ENCODE peak calls at places on chromosomes 12 and 14, in six cellular contexts. M, L, W, K, T and S are unnamed samples.

GRCh38 chr14:66572836-66573235 is 64.9 kb downstream of the GPHN start:
- DNase-seq in M (no peak), L (no peak), W (no peak), T (no peak), K (no peak), S (no peak)

GRCh38 chr12:71947645-71948105 is 9.0 kb downstream of the TPH2 start:
- DNase-seq in L (no peak), M (peak; percentile 13), W (peak; percentile 51), T (peak; percentile 100), K (no peak), S (peak; percentile 21)

GRCh38 chr14:21026988-21027315 is 2.1 kb upstream of the NDRG2 start:
- DNase-seq in T (no peak), K (no peak), W (no peak), L (no peak), M (no peak), S (no peak)

GRCh38 chr14:103231376-103232019 is 102.5 kb upstream of the EIF5 start:
- DNase-seq in M (no peak), L (no peak), W (no peak), T (no peak), K (no peak), S (no peak)

GRCh38 chr12:24948816-24949722 is at the start of gene BCAT1:
- DNase-seq in K (peak; percentile 86), W (peak; percentile 56), M (peak; percentile 57), T (peak; percentile 100), L (peak; percentile 18), S (peak; percentile 4)

GRCh38 chr14:29459967-29460366 is 467.7 kb downstream of the PRKD1 start:
- DNase-seq in T (no peak), W (no peak), K (no peak), M (no peak), L (no peak), S (no peak)

GRCh38 chr14:102464006-102464405 is 45.6 kb downstream of the ANKRD9 start:
- DNase-seq in W (no peak), K (no peak), T (no peak), M (no peak), L (no peak), S (no peak)

GRCh38 chr12:93918262-93918661 is 230.1 kb upstream of the PLXNC1 start:
- DNase-seq in T (no peak), M (no peak), W (no peak), L (no peak), K (peak; percentile 38), S (no peak)

GRCh38 chr14:59221558-59221957 is 33.1 kb downstream of the DAAM1 start:
- DNase-seq in L (no peak), K (no peak), T (no peak), W (no peak), M (no peak), S (no peak)

GRCh38 chr12:42326466-42327226 is 679 bp downstream of the PPHLN1 start:
- DNase-seq in W (no peak), M (no peak), K (peak; percentile 10), T (peak; percentile 84), L (no peak), S (no peak)

GRCh38 chr14:85528080-85528881 is 1.7 kb upstream of the FLRT2 start:
- DNase-seq in K (peak; percentile 93), L (no peak), M (peak; percentile 48), W (no peak), T (peak; percentile 81), S (peak; percentile 80)